ENCODE peak calls at places on chromosome 1, in four cellular contexts. S, J, K and U are unnamed samples. For H3K27me3, the result is how much of the 10 kb centered on the place peaks cover.

GRCh38 chr1:61241411-61241838 is 159.1 kb downstream of the NFIA start:
- DNase-seq in K (no peak), S (no peak), J (peak), U (no peak)

GRCh38 chr1:111448482-111448917 is 556 bp downstream of the WDR77 start:
- DNase-seq in K (no peak), J (no peak), S (no peak), U (no peak)

GRCh38 chr1:69613414-69613813 is 45.7 kb downstream of the LRRC7 start:
- DNase-seq in J (no peak), S (no peak), K (no peak), U (no peak)

GRCh38 chr1:172040466-172040865 is 199.2 kb downstream of the DNM3 start:
- DNase-seq in K (no peak), J (no peak), S (no peak), U (no peak)

GRCh38 chr1:10001016-10001665 is 4.1 kb downstream of the RBP7 start:
- DNase-seq in K (no peak), S (no peak), J (no peak), U (no peak)

GRCh38 chr1:208977012-208977411 is 606.5 kb upstream of the CAMK1G start:
- DNase-seq in S (no peak), K (no peak), J (no peak), U (no peak)

GRCh38 chr1:7013833-7014639 is 228.8 kb downstream of the CAMTA1 start:
- DNase-seq in J (no peak), S (no peak), K (no peak), U (no peak)

GRCh38 chr1:206496131-206496793 is 11.1 kb upstream of the RASSF5 start:
- DNase-seq in J (no peak), S (no peak), K (no peak), U (no peak)

GRCh38 chr1:116179398-116179797 is 68.2 kb downstream of the MAB21L3 start:
- DNase-seq in S (no peak), K (no peak), J (no peak), U (no peak)

GRCh38 chr1:99465176-99465900 is 180.6 kb upstream of the PALMD start:
- DNase-seq in J (no peak), K (no peak), S (no peak), U (no peak)

GRCh38 chr1:3504151-3504822 is 49.8 kb downstream of the ARHGEF16 start:
- DNase-seq in J (peak), K (no peak), S (no peak), U (no peak)

GRCh38 chr1:24594328-24594598 is 38.4 kb downstream of the NCMAP start:
- DNase-seq in S (no peak), K (no peak), J (no peak), U (no peak)

GRCh38 chr1:22792396-22793171 is 81.9 kb downstream of the EPHB2 start:
- DNase-seq in J (no peak), K (no peak), S (no peak), U (peak)

GRCh38 chr1:66415326-66415725 is 118.6 kb upstream of the SGIP1 start:
- DNase-seq in K (no peak), J (no peak), S (no peak), U (no peak)

GRCh38 chr1:43381609-43382008 is 8.0 kb downstream of the MED8 start:
- DNase-seq in S (no peak), J (no peak), K (no peak), U (no peak)

GRCh38 chr1:58597076-58597475 is 20.0 kb upstream of the TACSTD2 start:
- DNase-seq in K (no peak), J (no peak), S (no peak), U (no peak)

GRCh38 chr1:81848880-81849500 is 48.3 kb downstream of the ADGRL2 start:
- DNase-seq in S (no peak), K (peak), J (no peak), U (no peak)

GRCh38 chr1:22437573-22437972 is 14.1 kb upstream of the ZBTB40 start:
- DNase-seq in K (no peak), S (no peak), J (no peak), U (no peak)

GRCh38 chr1:98143403-98143802 is 222.6 kb upstream of the DPYD start:
- DNase-seq in S (no peak), K (no peak), J (no peak), U (no peak)

GRCh38 chr1:118483245-118484006 is 298.4 kb upstream of the SPAG17 start:
- DNase-seq in K (no peak), J (no peak), S (no peak), U (peak)

GRCh38 chr1:223712856-223713494 is 636 bp downstream of the CAPN2 start:
- DNase-seq in S (no peak), J (peak), K (no peak), U (no peak)

GRCh38 chr1:89547563-89548485 is 23.2 kb downstream of the LRRC8B start:
- DNase-seq in S (no peak), J (no peak), K (no peak), U (no peak)

DNA sequence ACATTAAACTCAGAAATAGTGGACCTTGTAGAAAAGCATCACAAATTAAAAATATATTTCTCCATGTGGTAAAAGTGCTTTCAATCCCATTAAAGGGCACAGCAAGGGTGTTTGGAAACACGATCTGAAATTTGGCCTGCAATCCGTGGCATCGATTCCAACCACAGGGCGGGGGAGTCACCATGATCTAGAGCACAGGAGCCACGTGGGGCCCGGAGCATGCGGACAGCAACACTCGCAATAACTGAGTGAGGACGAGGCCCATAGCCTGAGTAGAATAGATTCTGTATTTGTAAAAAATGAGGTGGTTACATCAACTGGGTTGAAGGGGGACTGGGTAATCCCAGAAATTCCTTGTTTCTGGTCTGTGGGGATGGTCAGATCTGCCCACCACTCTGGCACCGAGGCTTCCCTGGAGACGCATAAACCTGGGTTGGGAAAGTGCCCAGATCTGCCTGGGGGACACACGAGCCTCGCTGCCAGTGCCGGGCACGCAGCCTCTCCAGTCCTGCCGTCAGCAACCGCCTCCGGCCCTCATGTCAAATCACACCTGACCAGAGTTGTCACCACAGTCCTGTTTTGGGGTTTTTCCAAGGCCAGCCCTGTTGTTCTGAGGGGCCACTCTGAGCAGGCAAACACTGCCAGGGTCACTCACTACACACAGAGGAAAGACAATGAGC is 104.3 kb downstream of the PGBD5 start:
- DNase-seq in J (no peak), K (no peak), S (no peak), U (no peak)
- H3K27me3 ChIP-seq in J (under half), K (under half), S (under half), U (under half)

GRCh38 chr1:240402318-240402717 is 209.6 kb downstream of the GREM2 start:
- DNase-seq in J (no peak), K (no peak), S (no peak), U (no peak)
- H3K4me3 ChIP-seq in J (no peak), K (no peak), S (no peak), U (no peak)

DNA sequence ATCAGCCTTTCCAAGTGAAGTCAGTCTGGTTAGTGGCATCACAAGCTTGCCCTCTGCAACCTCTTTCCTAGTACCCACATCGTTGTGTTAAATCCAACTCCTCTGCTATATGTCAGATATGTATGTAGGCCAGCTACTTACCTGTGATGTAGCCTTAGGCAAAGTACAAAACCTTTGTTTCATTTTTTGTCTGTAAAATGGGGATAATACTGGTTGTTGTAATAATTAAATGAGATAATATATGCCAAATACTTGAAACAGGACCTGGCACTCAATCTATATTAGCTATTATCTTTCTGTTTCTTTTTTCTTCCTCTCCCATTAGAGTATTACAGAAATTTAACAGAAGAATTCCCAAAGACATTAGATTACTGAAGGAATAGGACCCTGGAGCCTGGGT is 1.2 kb downstream of the PCP4L1 start:
- DNase-seq in K (no peak), S (no peak), J (no peak), U (no peak)
- H3K27me3 ChIP-seq in K (under half), S (under half), J (under half), U (under half)

GRCh38 chr1:246788895-246789338 is 64.7 kb downstream of the SCCPDH start:
- DNase-seq in J (no peak), S (no peak), K (no peak), U (no peak)
- H3K4me3 ChIP-seq in J (no peak), S (no peak), K (no peak), U (no peak)

DNA sequence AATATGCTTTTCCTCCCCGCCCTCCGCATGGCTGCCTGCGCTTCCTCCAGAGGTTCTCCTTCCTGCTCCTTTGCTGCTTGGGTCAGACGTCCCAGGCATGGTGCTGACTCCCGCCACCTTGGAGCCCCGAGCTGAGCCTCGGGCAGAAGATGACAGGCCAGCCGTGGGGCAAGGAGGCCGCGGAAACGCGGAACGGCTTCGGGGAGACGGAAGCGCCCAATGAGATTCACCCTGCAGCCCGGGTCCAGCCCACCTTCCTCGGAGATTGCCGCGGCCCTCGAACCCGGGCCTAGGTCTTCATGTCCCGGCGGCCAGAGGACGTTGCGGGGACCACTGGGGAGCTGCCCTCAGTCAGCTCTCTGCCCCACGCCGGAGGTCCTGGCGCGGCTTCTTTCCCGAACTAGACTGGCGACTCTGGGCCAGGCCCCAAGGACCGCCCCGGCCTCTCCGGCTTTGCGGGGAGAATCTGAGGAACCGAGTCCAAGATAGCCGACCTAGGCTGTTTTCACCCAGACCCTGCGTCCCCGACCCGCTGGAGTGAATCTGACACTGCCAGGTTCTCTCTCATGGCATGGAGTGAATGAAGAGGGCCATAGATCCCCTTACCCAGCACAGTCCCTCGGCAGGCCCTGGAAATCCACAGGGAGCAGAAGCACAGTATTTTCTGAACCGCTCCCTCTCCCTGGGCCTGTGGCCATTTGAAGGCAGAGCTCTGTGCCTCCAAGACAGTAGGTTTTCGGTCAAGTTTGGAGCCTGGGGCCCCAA is 9.8 kb upstream of the BARHL2 start:
- DNase-seq in S (no peak), J (no peak), K (no peak), U (no peak)
- H3K27me3 ChIP-seq in S (half or more), J (under half), K (under half), U (half or more)

GRCh38 chr1:200314085-200314750 is 95.6 kb downstream of the ZNF281 start:
- DNase-seq in J (no peak), K (no peak), S (no peak), U (no peak)

GRCh38 chr1:200306954-200307754 is 102.7 kb downstream of the ZNF281 start:
- DNase-seq in J (no peak), S (no peak), K (peak), U (no peak)

GRCh38 chr1:200311256-200311655 is 98.6 kb downstream of the ZNF281 start:
- DNase-seq in S (no peak), J (no peak), K (no peak), U (no peak)

GRCh38 chr1:200307755-200308066 is 102.1 kb downstream of the ZNF281 start:
- DNase-seq in J (no peak), K (no peak), S (no peak), U (no peak)

DNA sequence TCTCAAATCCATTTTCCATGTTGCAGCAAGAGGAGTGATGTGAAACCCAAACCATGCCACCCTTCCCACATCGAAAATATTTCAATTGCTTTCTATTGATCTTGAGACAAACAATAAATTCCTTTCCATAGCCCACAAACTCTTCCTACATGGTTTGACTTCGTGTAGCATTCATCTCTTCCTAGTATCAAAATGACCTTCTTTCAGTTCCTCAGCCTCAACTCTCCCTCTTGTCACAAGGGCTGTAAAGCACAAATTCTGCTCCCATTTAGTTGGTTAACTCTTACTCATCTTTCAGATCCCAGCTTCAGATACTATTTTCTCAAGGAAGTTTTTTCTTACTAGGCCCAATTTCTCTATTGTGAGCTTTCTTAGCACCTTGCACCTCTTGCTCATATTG is 99.0 kb downstream of the ZNF281 start:
- DNase-seq in S (no peak), J (no peak), K (no peak), U (no peak)
- H3K4me3 ChIP-seq in S (no peak), J (no peak), K (no peak), U (no peak)

GRCh38 chr1:188941986-188942385 is 1535.7 kb downstream of the BRINP3 start:
- DNase-seq in S (no peak), K (no peak), J (no peak), U (no peak)
- H3K27me3 ChIP-seq in S (under half), K (under half), J (under half), U (under half)

DNA sequence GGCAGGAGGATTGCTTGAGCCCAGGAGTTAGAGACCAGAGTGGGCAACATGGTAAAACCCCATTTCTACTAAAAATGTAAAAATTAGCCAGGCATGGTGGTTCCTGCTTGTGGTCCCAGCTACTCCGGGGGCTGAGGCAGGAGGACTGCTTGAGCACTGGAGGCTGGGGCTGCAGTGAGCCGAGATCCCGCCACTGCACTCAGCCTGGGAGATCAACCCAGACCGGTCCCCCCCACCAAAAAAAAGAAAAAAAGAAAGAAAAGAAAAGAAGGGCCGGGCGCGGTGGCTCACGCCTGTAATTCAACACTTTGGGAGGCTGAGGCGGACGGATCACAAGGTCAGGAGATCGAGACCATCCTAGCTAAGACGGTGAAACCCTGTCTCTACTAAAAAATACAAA is 1.8 kb upstream of the GMEB1 start:
- DNase-seq in J (no peak), S (no peak), K (no peak), U (no peak)
- H3K4me3 ChIP-seq in J (no peak), S (no peak), K (no peak), U (no peak)

GRCh38 chr1:19975423-19976193 is 3.8 kb downstream of the PLA2G2A start:
- DNase-seq in J (no peak), S (no peak), K (no peak), U (no peak)

GRCh38 chr1:19971657-19972056 is 7.8 kb downstream of the PLA2G2A start:
- DNase-seq in S (no peak), K (no peak), J (no peak), U (no peak)

GRCh38 chr1:19974822-19975416 is 4.5 kb downstream of the PLA2G2A start:
- DNase-seq in S (no peak), K (peak), J (no peak), U (peak)

GRCh38 chr1:19967808-19968207 is 11.6 kb downstream of the PLA2G2A start:
- DNase-seq in K (no peak), J (peak), S (no peak), U (no peak)

GRCh38 chr1:19969898-19970660 is 9.3 kb downstream of the PLA2G2A start:
- DNase-seq in K (no peak), J (no peak), S (no peak), U (no peak)
- H3K27me3 ChIP-seq in K (under half), J (under half), S (under half), U (under half)